ENCODE peak calls at places on chromosome 7, in four cellular contexts. E is endothelial cell of umbilical vein, F is psoas muscle, K is right lobe of liver. L is an unnamed sample. For H3K4me1, the result is how much of the 10 kb centered on the place peaks cover.

GRCh38 chr7:72326365-72326764 is 85.8 kb downstream of the CALN1 start:
- DNase-seq in E (no peak), F (no peak), K (no peak), L (no peak)

GRCh38 chr7:158023563-158024350 is 563.9 kb downstream of the PTPRN2 start:
- DNase-seq in E (no peak), F (no peak), K (no peak), L (no peak)

GRCh38 chr7:47561715-47562446 is 20.0 kb downstream of the TNS3 start:
- DNase-seq in E (no peak), F (no peak), K (no peak), L (no peak)

GRCh38 chr7:137337902-137338301 is 5.6 kb downstream of the PTN start:
- DNase-seq in E (no peak), F (no peak), K (no peak), L (no peak)

GRCh38 chr7:12646139-12646538 is 41.3 kb upstream of the ARL4A start:
- DNase-seq in E (no peak), F (no peak), K (no peak), L (no peak)

GRCh38 chr7:83111391-83111790 is 51.3 kb downstream of the PCLO start:
- DNase-seq in E (no peak), F (no peak), K (no peak), L (no peak)

GRCh38 chr7:94324380-94325120 is 70.1 kb upstream of the COL1A2 start:
- DNase-seq in E (no peak), F (no peak), K (no peak), L (no peak)

GRCh38 chr7:99137418-99138180 is 6.3 kb downstream of the SMURF1 start:
- DNase-seq in E (no peak), F (no peak), K (no peak), L (no peak)

GRCh38 chr7:82410461-82410860 is 33.1 kb downstream of the CACNA2D1 start:
- DNase-seq in E (no peak), F (peak), K (no peak), L (no peak)

GRCh38 chr7:143452495-143452894 is 9.2 kb downstream of the TAS2R60 start:
- DNase-seq in E (no peak), F (no peak), K (no peak), L (no peak)

GRCh38 chr7:83738436-83738835 is 89.5 kb upstream of the SEMA3E start:
- DNase-seq in E (no peak), F (no peak), K (no peak), L (no peak)

GRCh38 chr7:28836661-28837060 is 121.5 kb downstream of the TRIL start:
- DNase-seq in E (no peak), F (no peak), K (no peak), L (no peak)

GRCh38 chr7:152760384-152761115 is 998 bp downstream of the ACTR3B start:
- DNase-seq in E (peak), F (no peak), K (no peak), L (no peak)

GRCh38 chr7:3598855-3599254 is 297.8 kb downstream of the SDK1 start:
- DNase-seq in E (no peak), F (no peak), K (no peak), L (no peak)

GRCh38 chr7:122682805-122683204 is 16.1 kb downstream of the RNF133 start:
- DNase-seq in E (no peak), F (no peak), K (no peak), L (no peak)

GRCh38 chr7:118029881-118030422 is 154.0 kb upstream of the LSM8 start:
- DNase-seq in E (no peak), F (no peak), K (no peak), L (no peak)

GRCh38 chr7:155807805-155808550 is 4.3 kb downstream of the SHH start:
- DNase-seq in E (no peak), F (no peak), K (peak), L (no peak)

GRCh38 chr7:23093546-23093945 is 12.0 kb upstream of the KLHL7 start:
- DNase-seq in E (no peak), F (no peak), K (no peak), L (no peak)

GRCh38 chr7:130356760-130357611 is 12.4 kb downstream of the CPA5 start:
- DNase-seq in E (no peak), F (peak), K (peak), L (no peak)

GRCh38 chr7:140696024-140696678 is 357 bp upstream of the NDUFB2 start:
- DNase-seq in E (no peak), F (peak), K (peak), L (no peak)

GRCh38 chr7:129285195-129285594 is 60.4 kb downstream of the AHCYL2 start:
- DNase-seq in E (no peak), F (no peak), K (no peak), L (no peak)

GRCh38 chr7:23405240-23405618 is 65.1 kb downstream of the IGF2BP3 start:
- DNase-seq in E (no peak), F (no peak), K (no peak), L (no peak)

GRCh38 chr7:30932562-30932961 is 20.9 kb downstream of the AQP1 start:
- DNase-seq in E (no peak), F (no peak), K (no peak), L (peak)

GRCh38 chr7:86926732-86927131 is 132.7 kb downstream of the ELAPOR2 start:
- DNase-seq in E (peak), F (no peak), K (no peak), L (no peak)

GRCh38 chr7:23462846-23463245 is 7.4 kb downstream of the IGF2BP3 start:
- DNase-seq in E (peak), F (no peak), K (no peak), L (no peak)

GRCh38 chr7:100632951-100633717 is 8.2 kb downstream of the TFR2 start:
- DNase-seq in E (no peak), F (peak), K (peak), L (peak)

GRCh38 chr7:55548295-55548731 is 24.0 kb downstream of the VOPP1 start:
- DNase-seq in E (no peak), F (no peak), K (no peak), L (no peak)

GRCh38 chr7:4527988-4528641 is 154.0 kb upstream of the FOXK1 start:
- DNase-seq in E (no peak), F (no peak), K (no peak), L (no peak)

GRCh38 chr7:155164316-155164715 is 94.2 kb downstream of the HTR5A start:
- DNase-seq in E (no peak), F (no peak), K (no peak), L (no peak)

GRCh38 chr7:17651926-17652385 is 288.3 kb downstream of the SNX13 start:
- DNase-seq in E (peak), F (no peak), K (no peak), L (no peak)

GRCh38 chr7:135980665-135981180 is 3.6 kb upstream of the MTPN start:
- DNase-seq in E (peak), F (no peak), K (peak), L (no peak)

GRCh38 chr7:135407884-135408283 is 102.0 kb downstream of the CNOT4 start:
- DNase-seq in E (no peak), F (no peak), K (no peak), L (no peak)

GRCh38 chr7:65342723-65343629 is 30.7 kb upstream of the ZNF92 start:
- DNase-seq in E (no peak), F (no peak), K (no peak), L (no peak)

GRCh38 chr7:95493247-95493646 is 7.5 kb downstream of the ASB4 start:
- DNase-seq in E (no peak), F (no peak), K (no peak), L (no peak)

GRCh38 chr7:130865408-130866236 is 131.6 kb upstream of the KLF14 start:
- DNase-seq in E (peak), F (no peak), K (no peak), L (no peak)

GRCh38 chr7:25360471-25360870 is 132.2 kb upstream of the NPVF start:
- DNase-seq in E (no peak), F (no peak), K (no peak), L (no peak)

GRCh38 chr7:129775695-129776396 is 164.3 kb downstream of the NRF1 start:
- DNase-seq in E (no peak), F (no peak), K (no peak), L (no peak)

GRCh38 chr7:121371367-121371766 is 24.7 kb downstream of the FAM3C start:
- DNase-seq in E (no peak), F (no peak), K (no peak), L (no peak)

GRCh38 chr7:121369462-121369861 is 26.6 kb downstream of the FAM3C start:
- DNase-seq in E (peak), F (no peak), K (no peak), L (no peak)

GRCh38 chr7:121372376-121373024 is 23.6 kb downstream of the FAM3C start:
- DNase-seq in E (peak), F (no peak), K (no peak), L (no peak)

GRCh38 chr7:121366852-121367431 is 29.2 kb downstream of the FAM3C start:
- DNase-seq in E (peak), F (no peak), K (no peak), L (no peak)
- H3K27ac ChIP-seq in E (no peak), F (no peak), K (no peak), L (no peak)

DNA sequence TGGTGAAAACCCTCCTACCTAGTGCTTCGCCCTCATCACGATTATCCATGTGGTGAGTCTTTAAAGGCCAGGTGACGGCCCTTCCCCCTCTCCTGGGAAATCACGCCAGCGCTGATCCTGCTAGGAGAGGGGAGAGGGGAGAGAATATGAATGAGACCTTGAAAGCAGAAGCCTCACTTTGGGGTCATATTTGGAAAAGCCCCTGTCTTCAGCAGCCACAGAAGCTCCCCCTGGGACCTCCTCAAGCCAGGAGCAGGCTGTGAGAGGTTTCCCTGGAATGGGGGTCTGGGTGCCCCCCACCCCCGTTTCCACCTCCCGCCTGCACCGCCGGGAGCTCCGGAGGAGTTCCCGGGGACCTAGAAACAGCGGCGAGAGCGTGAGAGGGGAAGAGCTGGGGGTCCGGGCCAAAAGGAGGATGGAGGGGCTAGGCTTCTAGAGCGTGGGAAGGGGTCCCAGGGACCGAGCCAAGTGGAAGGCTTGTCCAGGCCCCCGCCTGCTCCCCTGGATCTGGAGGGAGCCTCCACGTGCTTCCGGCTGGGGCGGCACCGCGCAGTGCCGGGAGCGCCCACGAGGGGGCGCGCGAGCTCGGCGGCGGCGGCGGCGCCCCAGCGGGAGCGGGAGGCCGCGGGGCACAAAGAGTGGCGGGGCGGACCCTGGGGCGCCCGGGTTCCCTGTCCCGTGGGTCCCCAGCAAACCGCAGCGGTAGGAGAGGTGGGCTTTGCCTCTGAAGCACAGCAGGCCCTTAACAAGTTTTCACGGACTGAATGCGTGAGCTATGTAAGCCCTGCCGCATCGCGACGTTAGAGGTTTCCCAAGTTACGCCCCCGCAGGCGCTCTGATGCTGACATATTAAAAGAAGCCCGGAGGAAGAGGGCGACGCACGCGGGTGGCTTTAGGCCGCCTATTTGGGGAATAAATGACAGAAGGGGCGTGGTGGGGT is 104.3 kb upstream of the LRRC4 start:
- DNase-seq in E (peak), F (peak), K (peak), L (peak)
- TF ChIP-seq CTCF in E (peak), F (peak), K (peak), L (peak)

DNA sequence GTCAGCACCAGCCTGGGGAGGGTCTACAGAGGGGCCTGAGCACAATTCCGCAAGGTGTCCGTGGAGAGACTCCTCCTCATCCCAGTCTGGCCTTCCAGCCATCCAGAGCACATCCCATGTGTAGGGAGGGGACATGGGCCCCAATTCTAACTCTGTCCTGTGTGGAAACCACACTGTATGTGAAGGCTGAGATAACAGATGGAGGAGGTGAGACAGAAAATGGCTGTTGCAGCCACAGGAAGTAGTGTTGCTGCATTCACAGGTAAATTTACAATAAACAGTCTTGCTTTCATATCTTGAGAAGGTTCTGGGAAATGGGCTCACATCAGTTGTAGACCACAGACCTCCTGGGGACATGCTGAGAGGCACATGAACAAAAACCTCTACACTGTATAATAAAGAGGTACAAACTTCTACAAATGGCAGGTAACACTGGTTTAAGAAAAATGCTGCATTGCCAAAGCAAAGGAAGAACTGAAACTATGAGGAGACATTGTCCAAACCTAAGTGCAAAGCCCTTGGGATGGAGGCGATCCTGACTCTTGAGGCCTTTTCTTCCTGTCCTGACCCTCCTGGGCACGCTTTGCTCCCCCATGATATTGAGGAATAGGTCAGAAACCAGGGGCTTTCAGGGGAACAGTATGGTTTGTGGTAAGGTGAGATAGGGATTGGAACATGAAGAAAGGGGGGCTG is 21.6 kb upstream of the GIMAP2 start:
- DNase-seq in E (no peak), F (no peak), K (no peak), L (no peak)
- H3K4me1 ChIP-seq in E (under half), F (under half), K (under half), L (under half)

GRCh38 chr7:1460757-1461639 is 1.7 kb upstream of the MICALL2 start:
- DNase-seq in E (peak), F (peak), K (peak), L (no peak)
- H3K27ac ChIP-seq in E (no peak), F (peak), K (peak), L (peak)

DNA sequence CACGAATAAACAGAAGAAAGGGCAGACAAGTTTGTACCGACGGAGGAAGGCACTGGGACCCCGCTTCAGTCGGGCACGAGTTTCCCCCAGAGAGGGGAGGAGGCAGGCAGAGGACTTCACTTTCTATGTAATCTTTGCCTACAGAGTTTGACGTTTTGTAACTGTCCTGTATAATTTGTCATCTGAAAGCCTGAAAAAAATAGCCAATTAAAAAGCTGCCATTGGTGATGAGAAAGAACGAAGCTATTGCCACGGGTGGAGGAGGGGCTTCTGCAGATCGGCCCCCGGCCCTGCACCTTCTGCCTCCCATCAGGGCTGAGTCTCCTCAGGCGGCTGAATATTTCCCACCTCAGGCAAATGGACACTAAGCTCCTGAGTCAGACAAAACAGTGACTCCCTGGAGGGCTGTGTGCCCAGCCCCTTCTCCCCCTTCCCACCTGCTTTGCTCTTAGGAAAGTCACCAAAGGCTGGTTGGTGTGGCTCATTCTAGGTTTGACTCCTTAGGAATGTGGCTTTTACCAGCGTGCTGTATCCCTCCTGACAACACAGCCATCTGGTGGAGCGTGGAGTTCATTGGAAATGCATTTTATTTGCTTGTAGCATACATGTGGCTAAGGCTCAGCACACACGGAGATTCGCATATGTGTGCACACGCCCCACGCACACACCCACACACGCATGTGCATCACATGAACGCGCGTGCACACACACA is 117.4 kb downstream of the VIPR2 start:
- DNase-seq in E (no peak), F (no peak), K (no peak), L (no peak)
- TF ChIP-seq CTCF in E (no peak), F (no peak), K (no peak), L (no peak)

GRCh38 chr7:1450431-1450830 is 8.8 kb downstream of the MICALL2 start:
- DNase-seq in E (no peak), F (no peak), K (no peak), L (no peak)

GRCh38 chr7:1449501-1449900 is 9.8 kb downstream of the MICALL2 start:
- DNase-seq in E (no peak), F (no peak), K (no peak), L (no peak)

GRCh38 chr7:1447551-1448244 is 11.6 kb downstream of the MICALL2 start:
- DNase-seq in E (no peak), F (no peak), K (no peak), L (no peak)

GRCh38 chr7:1449951-1450350 is 9.3 kb downstream of the MICALL2 start:
- DNase-seq in E (no peak), F (no peak), K (no peak), L (no peak)

DNA sequence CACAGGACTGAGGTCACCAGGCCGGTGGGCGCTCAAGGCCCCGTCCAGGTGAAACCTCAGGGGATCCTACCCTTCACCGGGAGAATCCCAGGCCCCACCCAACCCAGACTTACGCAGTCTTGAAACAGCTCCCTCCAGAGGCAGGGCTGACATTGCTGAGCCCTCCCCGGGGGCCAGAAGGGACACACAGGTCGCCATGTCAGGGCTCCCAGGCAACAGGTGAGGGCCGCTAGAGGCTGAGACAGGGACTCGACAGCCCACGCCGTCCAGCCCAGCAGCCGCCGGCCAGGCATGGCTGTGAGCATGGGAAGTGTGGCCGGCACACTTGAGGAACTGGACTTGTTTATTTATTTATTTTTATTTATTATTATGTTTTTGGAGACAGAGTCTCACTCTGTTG is 10.3 kb downstream of the MICALL2 start:
- DNase-seq in E (no peak), F (no peak), K (no peak), L (no peak)
- H3K4me1 ChIP-seq in E (under half), F (under half), K (under half), L (under half)

L was measured in pancreas.